ENCODE peak calls at places on chromosomes 13 and 19, in four cellular contexts. S, T, R and B are unnamed samples.

GRCh38 chr19:41849067-41849466 is 4.2 kb downstream of the DMRTC2 start:
- DNase-seq in R (no peak), T (no peak), S (no peak), B (no peak)

GRCh38 chr13:50414640-50415039 is 399.4 kb downstream of the KCNRG start:
- DNase-seq in T (no peak), S (no peak), R (no peak), B (no peak)

GRCh38 chr19:35935911-35936737 is at the start of gene LRFN3:
- DNase-seq in S (peak), T (peak), R (peak), B (peak)

GRCh38 chr13:84658881-84659661 is 776.8 kb upstream of the SLITRK1 start:
- DNase-seq in S (no peak), R (no peak), T (no peak), B (no peak)

GRCh38 chr19:18510216-18510615 is 11.7 kb downstream of the ELL start:
- DNase-seq in R (no peak), S (no peak), T (no peak), B (no peak)

GRCh38 chr13:110957181-110957884 is 42.5 kb upstream of the ANKRD10 start:
- DNase-seq in T (no peak), S (no peak), R (no peak), B (no peak)

GRCh38 chr19:13299838-13300237 is 149.6 kb downstream of the IER2 start:
- DNase-seq in S (no peak), T (no peak), R (no peak), B (no peak)

GRCh38 chr13:73321039-73321438 is 262.2 kb downstream of the KLF5 start:
- DNase-seq in R (no peak), S (no peak), T (no peak), B (no peak)

GRCh38 chr19:12796146-12797071 is 5.1 kb downstream of the JUNB start:
- DNase-seq in R (peak), T (no peak), S (peak), B (no peak)

GRCh38 chr19:50496189-50497029 is 14.6 kb downstream of the JOSD2 start:
- DNase-seq in S (peak), R (peak), T (no peak), B (no peak)

GRCh38 chr13:34076943-34077703 is 259.2 kb downstream of the RFC3 start:
- DNase-seq in R (no peak), S (no peak), T (no peak), B (no peak)

GRCh38 chr13:107170270-107170931 is 602.5 kb upstream of the ARGLU1 start:
- DNase-seq in T (no peak), R (no peak), S (no peak), B (no peak)

GRCh38 chr19:28166025-28166424 is 1046.9 kb downstream of the UQCRFS1 start:
- DNase-seq in R (no peak), S (no peak), T (no peak), B (no peak)

GRCh38 chr19:15595069-15595468 is 19.9 kb upstream of the CYP4F8 start:
- DNase-seq in T (no peak), R (no peak), S (no peak), B (no peak)

GRCh38 chr13:106873810-106874209 is 305.9 kb upstream of the ARGLU1 start:
- DNase-seq in R (no peak), T (no peak), S (no peak), B (no peak)

GRCh38 chr19:18895038-18895827 is 725 bp downstream of the CERS1 start:
- DNase-seq in R (no peak), T (no peak), S (peak), B (no peak)

GRCh38 chr19:12666305-12667048 is at the start of the genes MAN2B1 and WDR83:
- DNase-seq in T (peak), S (peak), R (peak), B (peak)

GRCh38 chr13:105665284-105665683 is 870.2 kb downstream of the EFNB2 start:
- DNase-seq in S (no peak), R (no peak), T (no peak), B (no peak)

GRCh38 chr13:78993792-78994191 is 334.8 kb upstream of the OBI1 start:
- DNase-seq in R (no peak), S (peak), T (no peak), B (no peak)

DNA sequence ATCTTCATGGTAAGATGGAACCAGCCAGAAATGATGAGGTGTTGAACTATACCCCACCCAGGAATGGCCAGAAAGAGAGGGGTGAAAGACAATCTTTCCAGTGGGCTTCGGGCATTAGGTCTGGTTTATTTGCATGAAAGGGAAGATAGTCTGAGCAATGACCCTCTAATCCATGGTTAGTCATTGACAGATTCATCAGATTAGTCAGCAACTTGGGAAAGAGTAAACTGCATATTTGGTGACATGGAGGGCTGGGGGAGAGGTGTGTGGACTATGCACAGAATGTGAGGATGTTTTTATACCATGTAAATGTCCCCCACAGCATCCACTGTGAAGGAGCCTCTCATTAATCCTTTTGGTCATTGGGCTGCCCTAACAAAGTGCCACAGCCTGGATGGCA is 30.1 kb upstream of the USP12 start:
- DNase-seq in T (no peak), R (no peak), S (no peak), B (no peak)
- TF ChIP-seq CTCF in T (no peak), R (no peak), S (no peak), B (no peak)

DNA sequence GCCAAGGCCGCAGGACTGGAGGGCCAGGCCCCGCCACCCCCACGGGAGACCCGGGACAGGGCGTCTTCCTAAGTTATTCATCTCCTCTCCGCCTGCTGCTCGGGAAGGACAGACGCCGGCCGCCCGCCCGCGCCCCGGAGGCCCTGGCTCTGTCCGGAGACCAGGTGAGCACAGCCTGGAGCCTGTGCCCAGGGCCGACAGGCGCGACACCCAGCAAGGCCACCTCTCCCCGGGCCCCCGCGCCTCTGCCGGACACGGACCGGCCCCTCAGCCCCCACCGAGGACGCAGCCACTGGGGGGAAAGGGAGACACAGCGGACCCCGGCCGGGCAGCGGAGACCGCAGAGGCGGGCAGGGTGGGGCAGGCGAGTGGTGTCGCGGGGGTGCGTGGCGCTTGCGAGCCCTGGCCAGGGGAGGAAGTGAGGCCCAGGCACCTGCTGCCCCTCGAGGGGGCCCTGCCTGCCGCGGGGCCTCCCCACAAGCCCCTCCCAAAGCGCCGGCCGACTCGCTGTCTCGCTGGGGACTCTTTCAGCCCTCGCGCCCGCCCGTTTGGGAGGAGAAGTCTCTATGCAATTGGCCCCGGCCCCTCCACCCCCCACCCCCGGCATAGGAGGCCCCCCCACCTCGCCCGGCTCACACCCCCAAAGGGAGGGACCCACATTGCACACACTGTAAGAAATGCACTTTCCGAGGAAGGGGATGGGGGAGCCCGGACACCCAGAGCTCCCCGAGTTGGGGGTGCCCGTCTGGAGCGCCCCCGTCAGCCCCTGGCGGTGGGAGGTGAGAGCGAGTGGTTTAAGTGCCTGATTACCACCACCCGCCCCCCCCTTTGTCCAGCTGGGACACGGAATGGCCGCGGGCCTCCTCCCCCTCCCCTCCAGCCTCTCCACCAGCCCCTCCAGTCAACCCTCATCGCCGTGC is 17.0 kb downstream of the SMIM24 start:
- DNase-seq in T (no peak), R (no peak), S (no peak), B (no peak)
- TF ChIP-seq CTCF in T (no peak), R (no peak), S (no peak), B (no peak)

GRCh38 chr19:8324186-8325050 is 3.1 kb downstream of the RPS28 start:
- DNase-seq in T (no peak), R (peak), S (no peak), B (no peak)

GRCh38 chr19:8322638-8322997 is 1.3 kb downstream of the RPS28 start:
- DNase-seq in R (no peak), S (no peak), T (no peak), B (no peak)

GRCh38 chr19:8325454-8325853 is 4.2 kb downstream of the RPS28 start:
- DNase-seq in R (no peak), S (no peak), T (no peak), B (no peak)

GRCh38 chr19:8321760-8322637 is 703 bp downstream of the RPS28 start:
- DNase-seq in T (no peak), R (no peak), S (no peak), B (no peak)

GRCh38 chr19:8323781-8324185 is 2.5 kb downstream of the RPS28 start:
- DNase-seq in R (no peak), S (no peak), T (no peak), B (no peak)
- TF ChIP-seq CTCF in R (no peak), S (no peak), T (no peak), B (no peak)

DNA sequence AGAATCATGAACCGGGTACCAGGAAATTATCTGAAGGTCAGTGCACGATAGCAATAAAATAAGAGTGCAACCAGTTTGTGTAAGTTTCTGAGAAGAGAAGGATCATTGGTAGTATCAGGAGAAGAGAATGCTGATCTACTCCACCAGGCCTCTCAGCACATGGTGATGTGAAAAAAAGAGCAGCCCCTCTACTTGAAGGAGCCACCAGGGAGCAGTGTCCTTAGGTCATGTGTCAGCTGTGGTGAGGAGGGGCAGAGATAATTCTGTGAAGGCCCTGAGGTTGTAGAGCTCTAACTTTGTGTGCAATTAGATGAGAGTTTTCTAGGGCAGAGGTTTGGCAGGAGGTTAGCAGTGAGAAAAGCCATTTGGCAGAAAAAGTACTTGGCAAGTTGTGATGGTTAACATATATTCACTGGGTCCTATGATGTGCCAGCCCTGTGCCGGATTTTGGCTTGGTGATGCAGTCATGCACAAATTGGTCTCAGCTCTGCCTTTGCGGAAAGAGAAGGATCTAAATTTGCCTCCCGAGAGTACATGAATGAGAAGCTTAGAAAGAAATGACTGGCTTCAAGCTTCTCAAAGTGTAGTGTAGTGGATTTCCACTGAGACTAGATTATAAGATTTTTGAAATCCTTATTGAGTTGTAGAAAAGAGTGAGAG is 19.2 kb upstream of the ZC3H13 start:
- DNase-seq in R (no peak), S (no peak), T (no peak), B (no peak)
- TF ChIP-seq CTCF in R (no peak), S (peak), T (no peak), B (no peak)

GRCh38 chr13:41973247-41973741 is 12.4 kb upstream of the VWA8 start:
- DNase-seq in S (no peak), T (no peak), R (peak), B (no peak)
- TF ChIP-seq CTCF in S (no peak), T (no peak), R (peak), B (no peak)

GRCh38 chr13:92967923-92968322 is 258.7 kb upstream of the GPC6 start:
- DNase-seq in T (no peak), S (peak), R (no peak), B (no peak)
- TF ChIP-seq CTCF in T (no peak), S (peak), R (no peak), B (no peak)

DNA sequence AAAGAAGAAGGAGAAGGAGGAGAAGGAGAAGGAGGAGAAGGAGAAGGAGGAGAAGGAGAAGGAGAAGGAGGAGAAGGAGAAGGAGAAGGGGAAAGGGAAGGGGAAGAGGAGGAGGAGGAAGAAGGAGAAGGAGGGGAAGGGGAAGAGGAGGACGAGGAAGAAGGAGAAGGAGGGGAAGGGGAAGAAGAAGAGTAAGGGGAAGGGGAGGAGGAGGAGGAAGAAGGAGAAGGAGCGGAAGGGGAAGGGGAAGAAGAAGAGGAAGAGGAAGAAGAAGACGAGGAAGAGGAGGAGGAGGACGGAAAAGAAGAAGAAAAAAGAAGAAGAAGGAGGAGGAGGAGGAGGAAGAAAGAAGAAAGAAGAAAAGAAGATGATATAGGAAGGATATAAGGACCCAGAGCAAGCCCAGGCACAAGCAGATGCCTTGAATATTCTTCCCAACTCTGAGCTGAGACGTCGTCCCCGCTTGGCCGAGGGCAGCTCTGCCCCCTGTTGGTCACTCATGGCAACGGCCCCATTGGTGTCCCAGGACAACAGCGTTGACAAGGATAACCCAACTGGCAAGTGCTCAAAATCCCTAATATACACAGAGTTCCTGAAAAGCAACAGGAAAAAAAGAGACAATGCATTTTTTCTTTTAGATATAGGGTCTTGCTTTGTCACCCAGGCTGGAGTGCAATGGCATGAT is 30.6 kb upstream of the IGSF23 start:
- DNase-seq in R (no peak), T (no peak), S (peak), B (no peak)
- TF ChIP-seq CTCF in R (peak), T (no peak), S (peak), B (no peak)

GRCh38 chr19:46798713-46799112 is 10.3 kb upstream of the SLC1A5 start:
- DNase-seq in T (no peak), S (no peak), R (no peak), B (no peak)
- TF ChIP-seq CTCF in T (no peak), S (no peak), R (no peak), B (no peak)

GRCh38 chr13:26048745-26049144 is 3.1 kb downstream of the SHISA2 start:
- DNase-seq in S (no peak), R (no peak), T (no peak), B (no peak)

GRCh38 chr13:26042781-26043180 is 9.0 kb downstream of the SHISA2 start:
- DNase-seq in R (no peak), S (no peak), T (no peak), B (no peak)

GRCh38 chr13:26045123-26045522 is 6.7 kb downstream of the SHISA2 start:
- DNase-seq in S (no peak), T (no peak), R (no peak), B (no peak)

GRCh38 chr13:26047040-26047439 is 4.8 kb downstream of the SHISA2 start:
- DNase-seq in T (no peak), R (no peak), S (no peak), B (no peak)

DNA sequence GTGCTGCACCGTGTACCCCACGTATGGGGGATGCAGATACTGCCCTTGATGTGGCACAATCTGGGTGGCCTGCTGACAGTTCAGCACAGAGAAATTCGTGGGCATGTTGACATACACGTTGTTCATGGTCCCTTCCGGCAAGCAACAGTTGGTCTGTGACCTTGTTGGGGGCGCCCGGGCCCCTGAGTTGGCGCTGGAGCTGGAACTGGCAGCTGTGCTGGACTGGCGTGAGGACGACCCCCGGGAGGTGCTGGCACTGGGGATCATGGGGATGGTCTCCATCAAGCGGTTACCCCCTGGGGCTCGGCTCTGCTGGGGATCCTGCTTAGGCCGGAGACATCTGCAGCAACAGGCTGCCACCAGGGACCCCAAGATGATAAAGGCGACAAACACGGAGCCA is 5.2 kb downstream of the SHISA2 start:
- DNase-seq in S (no peak), T (no peak), R (no peak), B (no peak)
- TF ChIP-seq CTCF in S (no peak), T (no peak), R (no peak), B (no peak)

GRCh38 chr19:56683119-56683518 is 11.6 kb upstream of the ZNF835 start:
- DNase-seq in R (no peak), T (no peak), S (no peak), B (no peak)

GRCh38 chr19:56681702-56682101 is 10.1 kb upstream of the ZNF835 start:
- DNase-seq in S (no peak), R (no peak), T (no peak), B (no peak)

GRCh38 chr19:56678205-56678604 is 6.6 kb upstream of the ZNF835 start:
- DNase-seq in R (no peak), S (peak), T (no peak), B (no peak)
- TF ChIP-seq CTCF in R (no peak), S (no peak), T (no peak), B (no peak)